ENCODE peak calls at places on chromosomes 2 and 18, in four cellular contexts. Q, V, J and S are unnamed samples.

GRCh38 chr2:195559431-195559914 is 97.6 kb upstream of the SLC39A10 start:
- DNase-seq in Q (peak; percentile 98), V (peak; percentile 55), J (no peak), S (no peak)

GRCh38 chr2:68812256-68812655 is 58.9 kb downstream of the BMP10 start:
- DNase-seq in Q (no peak), V (no peak), J (no peak), S (no peak)

GRCh38 chr2:204691911-204692510 is 146.7 kb downstream of the PARD3B start:
- DNase-seq in Q (peak; percentile 74), V (no peak), J (peak; percentile 62), S (peak; percentile 67)

GRCh38 chr2:120397362-120397811 is 51.5 kb downstream of the INHBB start:
- DNase-seq in Q (peak; percentile 1), V (no peak), J (peak; percentile 30), S (peak; percentile 7)

GRCh38 chr18:57624988-57625387 is 3.4 kb upstream of the NARS1 start:
- DNase-seq in Q (no peak), V (no peak), J (peak; percentile 8), S (no peak)

GRCh38 chr2:132943829-132944228 is 273.8 kb upstream of the LYPD1 start:
- DNase-seq in Q (no peak), V (no peak), J (no peak), S (no peak)

GRCh38 chr2:2850891-2851290 is 519.8 kb upstream of the MYT1L start:
- DNase-seq in Q (no peak), V (no peak), J (no peak), S (no peak)

GRCh38 chr2:134845719-134846118 is 7.3 kb downstream of the ACMSD start:
- DNase-seq in Q (peak; percentile 57), V (no peak), J (peak; percentile 14), S (no peak)

GRCh38 chr2:9914384-9915065 is 37.0 kb upstream of the GRHL1 start:
- DNase-seq in Q (peak; percentile 43), V (no peak), J (peak; percentile 78), S (no peak)

GRCh38 chr2:48292429-48292828 is 237.5 kb upstream of the STON1 start:
- DNase-seq in Q (no peak), V (no peak), J (no peak), S (no peak)

GRCh38 chr2:130756041-130756720 is 841 bp downstream of the AMER3 start:
- DNase-seq in Q (no peak), V (peak; percentile 58), J (peak; percentile 60), S (peak; percentile 17)

GRCh38 chr2:172817411-172817810 is 81.8 kb downstream of the RAPGEF4 start:
- DNase-seq in Q (no peak), V (no peak), J (no peak), S (no peak)

GRCh38 chr2:191899442-191899841 is 52.6 kb upstream of the CAVIN2 start:
- DNase-seq in Q (peak; percentile 55), V (no peak), J (peak; percentile 51), S (no peak)

GRCh38 chr2:141611143-141611571 is 519.7 kb downstream of the LRP1B start:
- DNase-seq in Q (no peak), V (no peak), J (no peak), S (no peak)

GRCh38 chr2:218985021-218985324 is at the start of gene FEV:
- DNase-seq in Q (no peak), V (no peak), J (no peak), S (no peak)

GRCh38 chr2:65382323-65382722 is 50.1 kb downstream of the SPRED2 start:
- DNase-seq in Q (no peak), V (no peak), J (no peak), S (no peak)

GRCh38 chr2:231563378-231563961 is 29.2 kb upstream of the TEX44 start:
- DNase-seq in Q (no peak), V (no peak), J (peak; percentile 68), S (peak; percentile 30)

GRCh38 chr2:241851325-241852115 is 7.2 kb downstream of the PDCD1 start:
- DNase-seq in Q (no peak), V (no peak), J (no peak), S (no peak)

GRCh38 chr2:16031055-16031847 is 90.9 kb downstream of the MYCN start:
- DNase-seq in Q (no peak), V (no peak), J (no peak), S (no peak)

GRCh38 chr18:77065221-77065981 is 67.2 kb downstream of the MBP start:
- DNase-seq in Q (peak; percentile 88), V (no peak), J (peak; percentile 62), S (peak; percentile 62)

GRCh38 chr2:146438246-146438645 is 1406.6 kb upstream of the ACVR2A start:
- DNase-seq in Q (no peak), V (no peak), J (no peak), S (no peak)